ENCODE peak calls at places on chromosome 17, in six cellular contexts. I, Z, V, A, M and W are unnamed samples.

GRCh38 chr17:72187544-72187943 is 66.7 kb downstream of the SOX9 start:
- DNase-seq in I (peak), Z (peak), V (no peak), A (peak), M (no peak), W (peak)

GRCh38 chr17:10186771-10187425 is 11.5 kb downstream of the GAS7 start:
- DNase-seq in I (no peak), Z (no peak), V (no peak), A (no peak), M (peak), W (no peak)

GRCh38 chr17:61414141-61414935 is 14.7 kb downstream of the TBX2 start:
- DNase-seq in I (peak), Z (no peak), V (no peak), A (peak), M (peak), W (no peak)

GRCh38 chr17:2612630-2613029 is 19.2 kb downstream of the PAFAH1B1 start:
- DNase-seq in I (no peak), Z (no peak), V (no peak), A (no peak), M (no peak), W (no peak)

GRCh38 chr17:30969989-30970680 is 704 bp upstream of the RNF135 start:
- DNase-seq in I (no peak), Z (peak), V (no peak), A (peak), M (peak), W (no peak)

GRCh38 chr17:40371261-40371929 is 6.9 kb upstream of the GJD3 start:
- DNase-seq in I (no peak), Z (no peak), V (no peak), A (no peak), M (no peak), W (no peak)

GRCh38 chr17:28533091-28533670 is 19.2 kb downstream of the UNC119 start:
- DNase-seq in I (no peak), Z (no peak), V (no peak), A (no peak), M (no peak), W (no peak)

GRCh38 chr17:41492351-41492750 is 2.6 kb upstream of the KRT36 start:
- DNase-seq in I (no peak), Z (peak), V (no peak), A (peak), M (peak), W (peak)

GRCh38 chr17:50677851-50678375 is 29.8 kb downstream of the ANKRD40 start:
- DNase-seq in I (no peak), Z (no peak), V (no peak), A (no peak), M (peak), W (no peak)

GRCh38 chr17:17406225-17406624 is 70.6 kb upstream of the MED9 start:
- DNase-seq in I (no peak), Z (peak), V (no peak), A (no peak), M (no peak), W (no peak)